ENCODE peak calls at places on chromosomes 3 and 15, in five cellular contexts. J, M, R, Y and L are unnamed samples.

GRCh38 chr3:192892981-192893827 is 24.5 kb downstream of the MB21D2 start:
- DNase-seq in J (peak; percentile 91), M (peak; percentile 92), R (no peak), Y (no peak), L (no peak)

GRCh38 chr15:41671656-41672636 is 11.7 kb downstream of the MGA start:
- DNase-seq in J (no peak), M (no peak), R (no peak), Y (no peak), L (no peak)

GRCh38 chr15:101411085-101411484 is 78.4 kb downstream of the PCSK6 start:
- DNase-seq in J (no peak), M (no peak), R (no peak), Y (no peak), L (no peak)

GRCh38 chr15:67146214-67146613 is 80.8 kb downstream of the SMAD3 start:
- DNase-seq in J (peak; percentile 93), M (peak; percentile 83), R (no peak), Y (no peak), L (no peak)

GRCh38 chr3:43959498-43960447 is 269.0 kb downstream of the ABHD5 start:
- DNase-seq in J (no peak), M (no peak), R (no peak), Y (no peak), L (no peak)

GRCh38 chr3:33128706-33129105 is 14.9 kb downstream of the CRTAP start:
- DNase-seq in J (peak; percentile 24), M (no peak), R (no peak), Y (no peak), L (no peak)

GRCh38 chr3:115836944-115837343 is 213.6 kb downstream of the GAP43 start:
- DNase-seq in J (peak; percentile 34), M (peak; percentile 29), R (no peak), Y (no peak), L (no peak)

GRCh38 chr3:9032236-9032777 is 69.0 kb upstream of the RAD18 start:
- DNase-seq in J (no peak), M (no peak), R (no peak), Y (no peak), L (no peak)

GRCh38 chr3:72100062-72100511 is 315.1 kb upstream of the PROK2 start:
- DNase-seq in J (no peak), M (no peak), R (no peak), Y (no peak), L (no peak)

GRCh38 chr15:70299931-70300858 is 202.5 kb upstream of the TLE3 start:
- DNase-seq in J (no peak), M (no peak), R (peak; percentile 28), Y (peak; percentile 38), L (peak; percentile 38)

GRCh38 chr15:61115241-61115640 is 113.9 kb downstream of the RORA start:
- DNase-seq in J (peak; percentile 33), M (no peak), R (no peak), Y (no peak), L (no peak)

GRCh38 chr15:59224474-59224873 is 17.8 kb downstream of the LDHAL6B start:
- DNase-seq in J (no peak), M (peak; percentile 77), R (no peak), Y (no peak), L (no peak)

GRCh38 chr3:194276768-194277546 is 74.2 kb downstream of the CPN2 start:
- DNase-seq in J (peak; percentile 73), M (peak; percentile 30), R (no peak), Y (no peak), L (no peak)

GRCh38 chr3:32500880-32501784 is 1.5 kb downstream of the CMTM6 start:
- DNase-seq in J (no peak), M (no peak), R (no peak), Y (no peak), L (no peak)

GRCh38 chr15:76996526-76997401 is 1.8 kb downstream of the PSTPIP1 start:
- DNase-seq in J (peak; percentile 50), M (peak; percentile 72), R (no peak), Y (no peak), L (no peak)

GRCh38 chr15:88645171-88646087 is 6.6 kb downstream of the ISG20 start:
- DNase-seq in J (no peak), M (no peak), R (no peak), Y (no peak), L (no peak)

GRCh38 chr3:43782541-43782940 is 91.8 kb downstream of the ABHD5 start:
- DNase-seq in J (no peak), M (no peak), R (no peak), Y (no peak), L (no peak)